ENCODE peak calls at places on chromosome 7, in four cellular contexts. M is K562, L is A549, P is HepG2. A is an unnamed sample.

GRCh38 chr7:134891262-134892001 is 94.9 kb upstream of the AGBL3 start:
- DNase-seq in M (no peak), L (peak; percentile 90), P (peak; percentile 98), A (peak; percentile 67)

GRCh38 chr7:68783671-68784070 is 814.6 kb upstream of the AUTS2 start:
- DNase-seq in M (no peak), L (peak; percentile 20), P (no peak), A (no peak)

GRCh38 chr7:127988743-127989142 is 42.5 kb downstream of the LRRC4 start:
- DNase-seq in M (no peak), L (no peak), P (no peak), A (no peak)

GRCh38 chr7:76268376-76268775 is 34.1 kb upstream of the HSPB1 start:
- DNase-seq in M (no peak), L (no peak), P (no peak), A (no peak)

GRCh38 chr7:101534015-101534803 is 94.9 kb downstream of the MYL10 start:
- DNase-seq in M (no peak), L (no peak), P (no peak), A (no peak)

GRCh38 chr7:140403878-140404564 is at the start of gene RAB19:
- DNase-seq in M (no peak), L (no peak), P (no peak), A (peak; percentile 82)

GRCh38 chr7:64874562-64875250 is 28.4 kb upstream of the ZNF273 start:
- DNase-seq in M (peak; percentile 10), L (no peak), P (no peak), A (no peak)

GRCh38 chr7:29122081-29122480 is 24.3 kb downstream of the CPVL start:
- DNase-seq in M (no peak), L (no peak), P (no peak), A (no peak)

GRCh38 chr7:28088032-28088431 is 92.6 kb downstream of the JAZF1 start:
- DNase-seq in M (no peak), L (no peak), P (no peak), A (no peak)

GRCh38 chr7:125316451-125316850 is 386.8 kb upstream of the POT1 start:
- DNase-seq in M (no peak), L (no peak), P (peak; percentile 8), A (peak; percentile 63)

GRCh38 chr7:130490287-130490686 is 1.6 kb upstream of the MEST start:
- DNase-seq in M (no peak), L (no peak), P (no peak), A (peak; percentile 45)

GRCh38 chr7:112594397-112594796 is 113.6 kb downstream of the LSMEM1 start:
- DNase-seq in M (no peak), L (no peak), P (no peak), A (no peak)

GRCh38 chr7:36796850-36797618 is 72.7 kb upstream of the AOAH start:
- DNase-seq in M (no peak), L (no peak), P (peak; percentile 28), A (no peak)

GRCh38 chr7:141864765-141865447 is 23.6 kb upstream of the PRSS37 start:
- DNase-seq in M (no peak), L (no peak), P (no peak), A (no peak)

GRCh38 chr7:94650137-94650536 is 5.8 kb downstream of the SGCE start:
- DNase-seq in M (no peak), L (no peak), P (no peak), A (peak; percentile 20)

GRCh38 chr7:105705427-105705826 is 124.1 kb upstream of the EFCAB10 start:
- DNase-seq in M (no peak), L (no peak), P (no peak), A (no peak)

GRCh38 chr7:1055084-1055450 is 10.7 kb downstream of the GPR146 start:
- DNase-seq in M (peak; percentile 91), L (no peak), P (no peak), A (no peak)

GRCh38 chr7:151248191-151249033 is at the start of gene SMARCD3:
- DNase-seq in M (peak; percentile 90), L (peak; percentile 51), P (peak; percentile 46), A (peak; percentile 70)

GRCh38 chr7:85699482-85699881 is 512.6 kb upstream of the SEMA3D start:
- DNase-seq in M (no peak), L (no peak), P (no peak), A (no peak)

GRCh38 chr7:151794508-151795167 is 82.3 kb downstream of the PRKAG2 start:
- DNase-seq in M (no peak), L (no peak), P (no peak), A (peak; percentile 10)

GRCh38 chr7:50596484-50596883 is 31.3 kb upstream of the DDC start:
- DNase-seq in M (no peak), L (no peak), P (no peak), A (no peak)

GRCh38 chr7:50594136-50594535 is 28.9 kb upstream of the DDC start:
- DNase-seq in M (no peak), L (no peak), P (no peak), A (no peak)

GRCh38 chr7:50594734-50595537 is 29.7 kb upstream of the DDC start:
- DNase-seq in M (no peak), L (no peak), P (peak; percentile 19), A (no peak)

GRCh38 chr7:50592940-50593339 is 27.7 kb upstream of the DDC start:
- DNase-seq in M (no peak), L (no peak), P (no peak), A (no peak)

DNA sequence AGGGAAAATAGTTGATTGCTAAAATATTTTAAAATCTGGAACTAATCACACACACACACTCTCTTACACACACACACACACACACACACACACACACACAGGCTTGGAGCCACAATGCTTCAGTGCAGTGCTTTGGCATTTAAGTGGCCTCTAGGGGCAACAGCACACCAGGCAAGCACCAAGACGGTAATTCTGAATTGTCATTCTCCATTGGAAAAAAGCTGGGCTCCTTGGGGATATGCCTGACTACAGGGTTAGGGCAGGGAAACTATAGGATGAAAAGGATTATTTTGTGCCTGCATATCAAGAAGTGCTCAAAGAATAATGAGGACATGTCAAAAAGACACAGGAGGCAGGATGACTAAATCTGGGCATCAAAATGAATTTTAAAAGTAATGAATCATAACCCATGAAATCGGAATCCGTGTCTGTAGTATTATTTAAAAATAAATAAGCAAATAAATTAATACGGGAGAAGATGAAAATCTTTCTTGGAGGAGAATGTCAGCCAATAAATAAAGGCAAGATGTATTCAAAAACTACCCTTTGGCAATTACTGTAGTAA is 30.4 kb upstream of the DDC start:
- DNase-seq in M (no peak), L (no peak), P (peak; percentile 35), A (no peak)
- TF ChIP-seq NR3C1 in M (no peak), L (no peak), P (no peak), A (no peak)

GRCh38 chr7:148337566-148337965 is 253.0 kb upstream of the C7orf33 start:
- DNase-seq in M (no peak), L (no peak), P (no peak), A (no peak)
- TF ChIP-seq NR3C1 in M (no peak), L (no peak), P (no peak), A (no peak)

DNA sequence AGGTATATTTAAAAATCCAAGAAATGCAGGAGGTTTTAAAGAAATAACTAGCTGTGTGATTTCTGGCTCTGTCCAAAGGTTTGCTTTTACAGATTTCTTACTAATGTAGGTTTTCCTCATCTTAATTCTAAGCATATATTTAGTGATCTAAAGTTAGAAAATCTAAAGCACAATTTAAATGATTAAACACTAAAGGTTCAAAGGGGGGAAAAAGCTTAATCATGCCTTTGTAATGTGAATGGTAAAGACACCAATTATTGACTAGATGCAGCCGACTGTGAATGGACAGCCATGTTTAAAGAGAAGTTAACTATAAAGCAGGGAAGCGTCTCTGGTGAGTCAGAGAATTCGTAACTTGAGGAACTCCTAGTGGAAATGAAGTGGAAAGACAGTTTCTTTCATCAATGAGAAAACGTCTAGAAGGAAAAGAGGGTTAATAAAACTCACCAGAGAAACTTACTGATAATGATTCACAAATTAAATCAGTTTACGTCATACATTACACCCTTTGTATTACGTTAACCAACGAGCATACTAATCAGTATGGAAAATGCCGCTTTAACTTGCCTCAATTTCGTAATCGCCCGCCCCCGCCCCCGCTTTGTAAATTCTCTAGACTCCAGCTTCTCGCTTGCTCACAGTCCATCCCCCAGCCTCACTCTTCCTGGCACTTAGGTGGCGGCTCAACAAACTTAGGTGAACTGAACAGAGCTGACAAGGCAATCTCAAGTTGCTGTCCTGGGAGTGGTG is 1.1 kb upstream of the HBP1 start:
- DNase-seq in M (peak; percentile 74), L (peak; percentile 84), P (peak; percentile 74), A (no peak)
- TF ChIP-seq NR3C1 in M (no peak), L (no peak), P (no peak), A (no peak)

DNA sequence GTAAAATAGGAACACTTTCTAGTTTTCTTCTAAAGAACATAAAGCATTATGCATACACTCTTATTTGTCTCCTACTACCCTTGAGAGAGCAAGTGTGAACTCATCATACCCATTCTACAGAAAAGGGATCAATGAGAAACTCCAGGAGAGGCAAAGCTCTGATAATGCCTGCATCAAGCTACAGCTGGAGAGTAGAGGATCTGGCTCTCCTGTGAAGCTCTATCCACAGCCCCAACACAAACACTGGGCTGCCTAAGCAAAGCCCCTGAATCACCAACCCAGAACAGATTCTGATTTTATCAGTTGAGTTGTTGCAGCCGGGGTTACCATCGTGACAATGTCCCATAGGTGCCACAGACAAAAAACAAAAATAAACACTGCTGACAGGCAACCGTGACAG is 74.9 kb downstream of the NUDCD3 start:
- DNase-seq in M (no peak), L (no peak), P (no peak), A (no peak)
- TF ChIP-seq NR3C1 in M (no peak), L (no peak), P (no peak), A (no peak)

A was measured in WTC11.